ENCODE peak calls at places on chromosomes 4 and X, in ten cellular contexts. P, E, J, Z, C, V, H, K, Q and R are unnamed samples.

GRCh38 chr4:53060278-53060677 is 198.2 kb downstream of the RASL11B start:
- DNase-seq in P (no peak), E (no peak), J (no peak), Z (no peak), C (no peak), V (no peak), H (no peak), K (no peak), Q (no peak), R (no peak)

GRCh38 chr4:10611673-10612072 is 72.9 kb downstream of the CLNK start:
- DNase-seq in P (no peak), E (no peak), J (peak; percentile 60), Z (no peak), C (peak; percentile 11), V (peak; percentile 94), H (no peak), K (no peak), Q (peak; percentile 65), R (no peak)

GRCh38 chrX:107508925-107509324 is 59.5 kb downstream of the FRMPD3 start:
- DNase-seq in P (no peak), E (no peak), J (no peak), Z (no peak), C (no peak), V (no peak), H (peak; percentile 32), K (no peak), Q (no peak), R (no peak)

GRCh38 chr4:153241970-153242847 is 38.0 kb downstream of the TRIM2 start:
- DNase-seq in P (no peak), E (no peak), J (peak; percentile 69), Z (no peak), C (no peak), V (peak; percentile 94), H (no peak), K (no peak), Q (no peak), R (no peak)

GRCh38 chr4:109658871-109659410 is 44.3 kb downstream of the CASP6 start:
- DNase-seq in P (no peak), E (no peak), J (no peak), Z (no peak), C (peak; percentile 13), V (peak; percentile 6), H (no peak), K (no peak), Q (no peak), R (no peak)

GRCh38 chr4:155809835-155810234 is 51.0 kb downstream of the GUCY1B1 start:
- DNase-seq in P (no peak), E (no peak), J (no peak), Z (no peak), C (peak; percentile 88), V (peak; percentile 87), H (peak; percentile 74), K (no peak), Q (peak; percentile 85), R (peak; percentile 21)

GRCh38 chrX:54785901-54786300 is 12.2 kb downstream of the ITIH6 start:
- DNase-seq in P (no peak), E (no peak), J (peak; percentile 78), Z (no peak), C (peak; percentile 21), V (no peak), H (peak; percentile 21), K (no peak), Q (no peak), R (peak; percentile 17)

GRCh38 chr4:77579406-77580076 is 26.1 kb upstream of the CXCL13 start:
- DNase-seq in P (no peak), E (no peak), J (no peak), Z (no peak), C (peak; percentile 23), V (peak; percentile 77), H (no peak), K (no peak), Q (peak; percentile 39), R (no peak)

GRCh38 chr4:122045533-122045932 is 93.7 kb upstream of the TRPC3 start:
- DNase-seq in P (no peak), E (peak; percentile 71), J (no peak), Z (no peak), C (peak; percentile 51), V (peak; percentile 88), H (peak; percentile 50), K (no peak), Q (peak; percentile 62), R (no peak)

GRCh38 chrX:152898442-152898841 is 575 bp downstream of the ZNF185 start:
- DNase-seq in P (no peak), E (no peak), J (peak; percentile 40), Z (no peak), C (no peak), V (no peak), H (no peak), K (no peak), Q (no peak), R (no peak)
- H3K4me1 ChIP-seq in P (no peaks in the 10 kb centered on the region), E (no peaks in the 10 kb centered on the region), J (no peaks in the 10 kb centered on the region), Z (no peaks in the 10 kb centered on the region), C (peaks cover 10% of the 10 kb centered on the region), V (peaks cover 30% of the 10 kb centered on the region), H (no peaks in the 10 kb centered on the region), K (no peaks in the 10 kb centered on the region), Q (peaks cover 17% of the 10 kb centered on the region), R (no peaks in the 10 kb centered on the region)

DNA sequence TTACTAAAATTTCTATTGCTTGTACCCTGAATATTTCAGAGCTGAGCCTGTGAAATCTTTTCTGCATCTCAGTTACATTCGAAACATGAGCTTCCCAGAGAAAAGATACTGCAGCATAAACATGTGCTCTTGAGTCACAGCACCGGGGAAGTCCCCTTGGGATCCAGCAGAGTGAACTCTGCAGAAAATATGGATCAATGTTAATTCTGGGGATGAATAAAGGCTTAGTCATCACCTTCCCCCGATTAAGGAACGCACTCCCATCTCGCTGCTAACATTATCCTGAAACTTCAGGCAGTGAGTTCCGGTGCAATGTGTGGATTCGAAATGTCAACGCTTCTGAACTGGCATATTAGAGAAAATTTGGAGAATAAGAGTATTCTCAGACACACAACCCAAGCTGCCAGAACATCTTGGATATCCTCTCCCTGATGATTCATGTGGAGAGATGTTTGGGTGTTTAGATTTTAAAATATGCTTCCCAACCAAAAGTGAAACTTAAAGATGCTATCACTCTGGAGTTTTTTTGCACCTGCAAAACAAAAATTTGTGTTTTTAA is 90.8 kb downstream of the IRF2 start:
- DNase-seq in P (no peak), E (no peak), J (peak; percentile 20), Z (peak; percentile 32), C (peak; percentile 54), V (peak; percentile 96), H (no peak), K (peak; percentile 69), Q (peak; percentile 24), R (no peak)
- H3K4me1 ChIP-seq in P (peaks cover 62% of the 10 kb centered on the region), E (peaks cover 48% of the 10 kb centered on the region), J (peaks cover 23% of the 10 kb centered on the region), Z (peaks cover 53% of the 10 kb centered on the region), C (peaks cover 21% of the 10 kb centered on the region), V (peaks cover 16% of the 10 kb centered on the region), H (peaks cover 45% of the 10 kb centered on the region), K (peaks cover 11% of the 10 kb centered on the region), Q (peaks cover 16% of the 10 kb centered on the region), R (peaks cover 44% of the 10 kb centered on the region)

GRCh38 chr4:4859799-4860380 is 425 bp downstream of the MSX1 start:
- DNase-seq in P (peak; percentile 57), E (no peak), J (peak; percentile 73), Z (no peak), C (no peak), V (peak; percentile 15), H (peak; percentile 68), K (no peak), Q (no peak), R (no peak)

GRCh38 chr4:4861592-4862551 is 2.4 kb downstream of the MSX1 start:
- DNase-seq in P (peak; percentile 26), E (no peak), J (peak; percentile 65), Z (no peak), C (no peak), V (no peak), H (no peak), K (no peak), Q (no peak), R (no peak)

GRCh38 chr4:4860381-4860802 is 927 bp downstream of the MSX1 start:
- DNase-seq in P (no peak), E (no peak), J (peak; percentile 77), Z (no peak), C (no peak), V (peak; percentile 57), H (no peak), K (no peak), Q (no peak), R (no peak)

GRCh38 chr4:4859010-4859798 is at the start of gene MSX1:
- DNase-seq in P (peak; percentile 91), E (peak; percentile 87), J (peak; percentile 97), Z (peak; percentile 76), C (peak; percentile 74), V (peak; percentile 88), H (peak; percentile 95), K (peak; percentile 91), Q (peak; percentile 60), R (peak; percentile 82)

DNA sequence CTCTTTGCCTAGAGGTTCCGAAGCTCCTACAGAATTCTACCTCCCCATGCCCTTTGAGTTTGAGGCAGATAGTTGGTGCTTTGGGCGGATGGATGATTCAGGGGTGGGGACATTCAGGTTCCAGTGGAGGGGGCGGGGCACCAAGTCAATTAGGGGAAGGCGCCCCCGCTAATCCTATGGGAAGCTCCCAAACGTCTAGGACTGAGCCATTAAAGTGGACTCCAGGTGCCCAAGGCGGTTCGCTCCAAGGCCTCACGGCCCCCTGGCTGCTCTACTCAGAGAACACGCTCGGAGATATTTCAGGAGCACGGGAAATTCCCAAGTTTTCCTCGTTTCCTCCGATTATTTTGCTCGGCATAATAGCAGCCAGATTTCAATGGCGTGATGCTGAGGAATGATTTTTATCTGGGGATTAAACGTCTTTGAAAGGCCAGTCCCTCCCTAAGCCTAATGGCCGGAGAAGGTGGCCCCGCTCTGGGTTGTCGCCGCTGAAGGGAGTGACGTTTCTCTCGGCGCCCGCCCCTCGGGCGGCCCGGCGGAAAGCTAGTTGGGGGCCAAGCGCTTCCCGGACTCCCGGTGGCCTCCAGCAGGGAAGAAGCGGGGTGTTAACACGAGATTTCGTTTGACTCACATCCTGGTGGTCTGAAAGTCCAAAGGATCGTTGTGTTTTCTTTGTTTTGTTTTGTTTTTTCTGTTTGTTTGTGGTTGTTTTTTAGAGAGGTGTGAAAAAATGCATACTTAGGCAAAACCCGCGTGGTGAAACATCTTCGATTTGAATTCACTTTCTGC is 1.5 kb downstream of the MSX1 start:
- DNase-seq in P (no peak), E (no peak), J (peak; percentile 76), Z (no peak), C (no peak), V (peak; percentile 65), H (no peak), K (no peak), Q (no peak), R (no peak)
- H3K4me1 ChIP-seq in P (peaks cover 8% of the 10 kb centered on the region), E (peaks cover 29% of the 10 kb centered on the region), J (no peaks in the 10 kb centered on the region), Z (peaks cover 41% of the 10 kb centered on the region), C (no peaks in the 10 kb centered on the region), V (peaks cover 30% of the 10 kb centered on the region), H (peaks cover 5% of the 10 kb centered on the region), K (no peaks in the 10 kb centered on the region), Q (peaks cover 18% of the 10 kb centered on the region), R (peaks cover 22% of the 10 kb centered on the region)

GRCh38 chr4:54643172-54643571 is 14.6 kb upstream of the KIT start:
- DNase-seq in P (no peak), E (no peak), J (no peak), Z (peak; percentile 12), C (no peak), V (no peak), H (no peak), K (no peak), Q (no peak), R (no peak)

GRCh38 chr4:54647070-54647469 is 10.7 kb upstream of the KIT start:
- DNase-seq in P (no peak), E (no peak), J (no peak), Z (no peak), C (no peak), V (peak; percentile 29), H (no peak), K (no peak), Q (no peak), R (no peak)

GRCh38 chr4:54645830-54646229 is 11.9 kb upstream of the KIT start:
- DNase-seq in P (no peak), E (no peak), J (no peak), Z (no peak), C (no peak), V (no peak), H (no peak), K (no peak), Q (no peak), R (no peak)

GRCh38 chr4:54643958-54644357 is 13.8 kb upstream of the KIT start:
- DNase-seq in P (no peak), E (no peak), J (no peak), Z (no peak), C (no peak), V (no peak), H (no peak), K (no peak), Q (no peak), R (no peak)
- H3K4me1 ChIP-seq in P (no peaks in the 10 kb centered on the region), E (no peaks in the 10 kb centered on the region), J (no peaks in the 10 kb centered on the region), Z (no peaks in the 10 kb centered on the region), C (no peaks in the 10 kb centered on the region), V (no peaks in the 10 kb centered on the region), H (no peaks in the 10 kb centered on the region), K (no peaks in the 10 kb centered on the region), Q (no peaks in the 10 kb centered on the region), R (no peaks in the 10 kb centered on the region)